ENCODE peak calls at places on chromosomes 3 and 15, in eight cellular contexts. I is neural progenitor cell, E is uterus, O is psoas muscle, B is neuronal stem cell, Q is SJSA1, H is mammary epithelial cell, R is heart right ventricle. F is an unnamed sample.

GRCh38 chr3:126129408-126129891 is 45.5 kb upstream of the SLC41A3 start:
- DNase-seq in Q (peak), I (no peak), O (peak), R (peak), B (no peak), H (peak), E (peak), F (no peak)

GRCh38 chr3:191301017-191301416 is 28.2 kb upstream of the CCDC50 start:
- DNase-seq in Q (no peak), R (no peak), B (no peak), H (no peak), O (no peak), I (no peak), E (no peak), F (no peak)

GRCh38 chr3:72155391-72156064 is 370.6 kb upstream of the PROK2 start:
- DNase-seq in O (peak), Q (peak), H (peak), B (no peak), I (no peak), R (peak), E (peak), F (no peak)

GRCh38 chr3:42898896-42899675 is 6.9 kb upstream of the ZNF662 start:
- DNase-seq in E (no peak), Q (no peak), H (no peak), R (no peak), I (no peak), O (no peak), B (no peak), F (no peak)

GRCh38 chr15:57432141-57432701 is 55.9 kb downstream of the CGNL1 start:
- DNase-seq in O (no peak), H (no peak), I (no peak), E (no peak), Q (no peak), R (no peak), B (no peak), F (no peak)

GRCh38 chr3:23455084-23455483 is 252.0 kb downstream of the UBE2E2 start:
- DNase-seq in H (peak), R (no peak), E (no peak), I (no peak), Q (no peak), B (no peak), O (no peak), F (no peak)

GRCh38 chr15:97248376-97248775 is 712.1 kb upstream of the ARRDC4 start:
- DNase-seq in O (no peak), H (no peak), R (no peak), B (no peak), Q (no peak), E (no peak), I (no peak), F (no peak)

GRCh38 chr15:75693501-75694240 is 19.0 kb downstream of the CSPG4 start:
- DNase-seq in E (no peak), O (no peak), B (no peak), R (no peak), H (peak), Q (no peak), I (no peak), F (no peak)

GRCh38 chr15:58299311-58299850 is 132.4 kb upstream of the LIPC start:
- DNase-seq in I (no peak), R (no peak), H (no peak), B (no peak), Q (no peak), O (no peak), E (no peak), F (no peak)

DNA sequence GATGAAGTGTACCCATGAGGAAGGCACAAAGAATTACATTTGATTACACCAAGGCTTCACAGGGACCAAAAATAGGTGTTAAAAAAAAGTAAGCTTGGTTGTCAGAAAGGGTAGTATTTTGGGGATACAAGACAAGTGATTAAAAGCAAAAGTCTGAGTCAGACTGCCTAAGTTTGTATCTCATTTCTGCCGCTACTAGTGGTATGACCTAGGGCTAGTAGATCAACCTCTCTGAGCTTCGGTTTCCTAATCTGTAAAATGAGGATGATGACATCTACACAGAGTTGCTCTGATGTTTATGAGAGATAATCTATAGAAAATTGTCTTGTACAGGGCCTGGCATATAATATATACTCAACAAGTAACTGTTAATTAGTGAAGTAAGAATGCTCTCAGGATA is 162.9 kb upstream of the SLC2A2 start:
- DNase-seq in O (no peak), Q (no peak), E (no peak), B (no peak), R (no peak), H (no peak), I (no peak), F (no peak)
- H3K27ac ChIP-seq in O (no peak), Q (no peak), E (no peak), B (no peak), R (no peak), H (no peak), I (no peak), F (no peak)

GRCh38 chr3:50100956-50101845 is 12.5 kb downstream of the RBM5 start:
- DNase-seq in R (no peak), Q (no peak), E (no peak), I (peak), H (no peak), O (no peak), B (no peak), F (no peak)
- H3K27ac ChIP-seq in R (no peak), Q (no peak), E (no peak), I (no peak), H (no peak), O (no peak), B (no peak), F (no peak)

GRCh38 chr3:51969841-51970240 is 2.6 kb upstream of the PCBP4 start:
- DNase-seq in H (no peak), E (no peak), I (no peak), B (no peak), Q (no peak), O (no peak), R (no peak), F (no peak)
- H3K27ac ChIP-seq in H (no peak), E (no peak), I (no peak), B (no peak), Q (no peak), O (peak), R (no peak), F (peak)

DNA sequence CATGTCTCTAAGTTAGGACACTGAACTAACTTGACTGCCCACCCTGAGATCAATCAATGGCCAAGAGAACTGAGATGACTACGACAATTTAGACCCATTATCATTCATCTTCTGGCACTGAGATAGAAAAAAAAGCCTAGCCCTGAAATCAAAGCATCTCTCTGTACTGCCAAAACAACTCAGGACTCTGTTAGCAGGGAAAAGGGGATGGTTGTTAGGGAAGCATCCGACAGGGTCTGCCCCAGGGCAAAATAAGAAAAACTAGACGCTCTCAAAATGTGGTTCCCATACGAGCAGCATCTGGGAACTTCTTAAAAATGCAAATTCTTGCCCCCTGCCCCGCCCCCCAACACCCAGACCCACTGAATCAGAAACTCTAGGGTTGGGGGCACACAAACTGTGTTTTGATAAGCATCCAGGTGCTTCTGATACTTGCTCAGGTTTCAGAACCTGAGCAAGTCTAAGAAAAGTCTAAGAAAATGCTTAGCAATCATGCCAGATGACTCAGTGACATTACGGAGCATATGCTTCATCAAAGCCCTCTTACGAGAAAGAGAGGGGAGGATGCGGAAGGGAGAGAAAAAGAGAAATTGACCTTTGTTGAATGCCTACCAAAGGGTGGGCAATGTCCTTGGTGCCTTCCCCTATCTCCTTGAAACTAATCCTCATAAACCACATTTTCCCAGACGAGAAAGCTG is 172.8 kb upstream of the HES1 start:
- DNase-seq in E (no peak), H (no peak), Q (no peak), R (no peak), B (no peak), I (no peak), O (no peak), F (no peak)
- H3K27ac ChIP-seq in E (no peak), H (no peak), Q (no peak), R (no peak), B (no peak), I (no peak), O (no peak), F (no peak)

GRCh38 chr3:118400886-118401285 is 633.8 kb downstream of the IGSF11 start:
- DNase-seq in O (no peak), R (no peak), B (no peak), Q (no peak), H (peak), E (no peak), I (no peak), F (no peak)
- H3K27ac ChIP-seq in O (no peak), R (no peak), B (no peak), Q (no peak), H (no peak), E (no peak), I (no peak), F (no peak)

DNA sequence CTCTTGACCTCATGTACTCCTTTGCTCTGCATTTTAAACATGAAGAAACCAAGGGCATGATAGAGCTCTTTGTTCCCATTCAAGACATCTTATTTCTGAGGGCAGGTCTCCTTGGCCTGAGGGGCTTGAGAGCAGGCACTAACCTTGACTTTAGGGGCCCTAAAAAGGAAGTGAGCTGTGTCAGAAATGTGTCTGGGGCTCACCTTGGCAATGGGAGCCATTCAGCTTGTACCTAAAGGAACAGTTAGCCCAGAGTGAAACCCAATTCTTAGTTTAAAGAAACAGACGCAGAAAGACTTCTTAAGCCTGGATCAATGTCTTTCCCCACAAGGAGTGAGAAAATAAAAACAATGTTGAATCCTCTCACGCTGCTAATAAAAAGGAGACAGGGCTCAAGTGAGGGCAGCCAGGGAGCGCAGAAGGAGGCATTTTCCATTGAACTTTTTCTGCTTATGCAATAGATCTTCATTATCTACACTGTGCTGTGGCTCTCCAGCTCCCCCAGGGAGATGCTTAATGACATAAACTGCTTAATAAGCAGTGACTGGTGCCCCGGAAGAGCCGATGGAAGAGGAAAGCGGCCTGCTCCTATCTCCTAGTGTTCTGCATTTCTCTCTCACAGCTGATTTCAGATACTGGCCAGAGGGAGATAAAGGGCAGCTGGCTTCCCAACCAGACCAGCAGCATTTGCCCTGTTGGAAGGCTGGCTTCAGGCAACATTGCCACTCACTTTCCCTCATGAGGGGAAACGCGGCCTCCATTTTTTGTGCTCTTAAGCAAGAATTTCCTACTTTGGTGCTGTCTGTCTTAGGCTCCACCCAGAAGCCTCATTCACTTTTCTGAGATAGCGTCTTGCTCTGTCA is 152.0 kb downstream of the OPA1 start:
- DNase-seq in O (no peak), I (peak), B (no peak), E (no peak), R (no peak), Q (no peak), H (no peak), F (no peak)
- H3K27ac ChIP-seq in O (no peak), I (no peak), B (no peak), E (no peak), R (no peak), Q (no peak), H (no peak), F (no peak)

GRCh38 chr3:138068046-138068445 is 47.4 kb downstream of the DZIP1L start:
- DNase-seq in B (no peak), H (no peak), O (no peak), Q (no peak), E (no peak), R (no peak), I (no peak), F (no peak)
- H3K27ac ChIP-seq in B (no peak), H (no peak), O (no peak), Q (no peak), E (no peak), R (no peak), I (no peak), F (no peak)